ENCODE peak calls at places on chromosome 10, in nine cellular contexts. One of them, this sample, is unnamed.

GRCh38 chr10:44435196-44435595 is 50.3 kb upstream of the CXCL12 start:
- DNase-seq in caudate nucleus: no peak
- DNase-seq in foreskin fibroblast: no peak
- DNase-seq in H9: no peak
- DNase-seq in kidney glomerular epithelial cell: no peak
- DNase-seq in NCI-H1105: no peak
- DNase-seq in RCC 7860: no peak
- DNase-seq in left cardiac atrium: no peak
- DNase-seq in NCI-H1092 treated with DMSO at 0.1 percent for 48 hours: no peak
- DNase-seq in this sample: no peak

GRCh38 chr10:19749185-19749729 is 67.0 kb upstream of the PLXDC2 start:
- DNase-seq in caudate nucleus: no peak
- DNase-seq in foreskin fibroblast: peak
- DNase-seq in H9: no peak
- DNase-seq in kidney glomerular epithelial cell: peak
- DNase-seq in NCI-H1105: no peak
- DNase-seq in RCC 7860: peak
- DNase-seq in left cardiac atrium: no peak
- DNase-seq in NCI-H1092 treated with DMSO at 0.1 percent for 48 hours: no peak
- DNase-seq in this sample: no peak

GRCh38 chr10:84244651-84245270 is at the start of gene RGR:
- DNase-seq in caudate nucleus: peak
- DNase-seq in foreskin fibroblast: no peak
- DNase-seq in H9: no peak
- DNase-seq in kidney glomerular epithelial cell: no peak
- DNase-seq in NCI-H1105: no peak
- DNase-seq in RCC 7860: no peak
- DNase-seq in left cardiac atrium: peak
- DNase-seq in NCI-H1092 treated with DMSO at 0.1 percent for 48 hours: peak
- DNase-seq in this sample: no peak

GRCh38 chr10:131655101-131655849 is 245.5 kb upstream of the PPP2R2D start:
- DNase-seq in caudate nucleus: no peak
- DNase-seq in foreskin fibroblast: no peak
- DNase-seq in H9: peak
- DNase-seq in kidney glomerular epithelial cell: no peak
- DNase-seq in NCI-H1105: no peak
- DNase-seq in RCC 7860: no peak
- DNase-seq in left cardiac atrium: no peak
- DNase-seq in NCI-H1092 treated with DMSO at 0.1 percent for 48 hours: no peak
- DNase-seq in this sample: no peak

GRCh38 chr10:59905735-59906416 is 480 bp downstream of the CCDC6 start:
- DNase-seq in caudate nucleus: no peak
- DNase-seq in foreskin fibroblast: no peak
- DNase-seq in H9: no peak
- DNase-seq in kidney glomerular epithelial cell: peak
- DNase-seq in NCI-H1105: no peak
- DNase-seq in RCC 7860: no peak
- DNase-seq in left cardiac atrium: peak
- DNase-seq in NCI-H1092 treated with DMSO at 0.1 percent for 48 hours: no peak
- DNase-seq in this sample: no peak

GRCh38 chr10:69715899-69716606 is 85.7 kb upstream of the COL13A1 start:
- DNase-seq in caudate nucleus: no peak
- DNase-seq in foreskin fibroblast: no peak
- DNase-seq in H9: no peak
- DNase-seq in kidney glomerular epithelial cell: no peak
- DNase-seq in NCI-H1105: no peak
- DNase-seq in RCC 7860: no peak
- DNase-seq in left cardiac atrium: no peak
- DNase-seq in NCI-H1092 treated with DMSO at 0.1 percent for 48 hours: no peak
- DNase-seq in this sample: no peak

GRCh38 chr10:127196227-127196954 is at the start of gene INSYN2A:
- DNase-seq in caudate nucleus: peak
- DNase-seq in foreskin fibroblast: peak
- DNase-seq in H9: peak
- DNase-seq in kidney glomerular epithelial cell: no peak
- DNase-seq in NCI-H1105: no peak
- DNase-seq in RCC 7860: no peak
- DNase-seq in left cardiac atrium: peak
- DNase-seq in NCI-H1092 treated with DMSO at 0.1 percent for 48 hours: peak
- DNase-seq in this sample: no peak

GRCh38 chr10:46545861-46546590 is 10.4 kb downstream of the GPRIN2 start:
- DNase-seq in caudate nucleus: no peak
- DNase-seq in foreskin fibroblast: no peak
- DNase-seq in H9: peak
- DNase-seq in kidney glomerular epithelial cell: no peak
- DNase-seq in NCI-H1105: no peak
- DNase-seq in RCC 7860: no peak
- DNase-seq in left cardiac atrium: peak
- DNase-seq in NCI-H1092 treated with DMSO at 0.1 percent for 48 hours: no peak
- DNase-seq in this sample: no peak

GRCh38 chr10:44306762-44307161 is 78.1 kb downstream of the CXCL12 start:
- DNase-seq in caudate nucleus: no peak
- DNase-seq in foreskin fibroblast: peak
- DNase-seq in H9: no peak
- DNase-seq in kidney glomerular epithelial cell: no peak
- DNase-seq in NCI-H1105: no peak
- DNase-seq in RCC 7860: no peak
- DNase-seq in left cardiac atrium: no peak
- DNase-seq in NCI-H1092 treated with DMSO at 0.1 percent for 48 hours: no peak
- DNase-seq in this sample: no peak

GRCh38 chr10:43263551-43264323 is 3.1 kb downstream of the RASGEF1A start:
- DNase-seq in caudate nucleus: no peak
- DNase-seq in foreskin fibroblast: no peak
- DNase-seq in H9: peak
- DNase-seq in kidney glomerular epithelial cell: no peak
- DNase-seq in NCI-H1105: no peak
- DNase-seq in RCC 7860: no peak
- DNase-seq in left cardiac atrium: no peak
- DNase-seq in NCI-H1092 treated with DMSO at 0.1 percent for 48 hours: no peak
- DNase-seq in this sample: no peak

GRCh38 chr10:62433181-62433692 is 59.1 kb downstream of the ZNF365 start:
- DNase-seq in caudate nucleus: no peak
- DNase-seq in foreskin fibroblast: peak
- DNase-seq in H9: no peak
- DNase-seq in kidney glomerular epithelial cell: peak
- DNase-seq in NCI-H1105: no peak
- DNase-seq in RCC 7860: peak
- DNase-seq in left cardiac atrium: peak
- DNase-seq in NCI-H1092 treated with DMSO at 0.1 percent for 48 hours: no peak
- DNase-seq in this sample: no peak

GRCh38 chr10:119807960-119808697 is 64.5 kb downstream of the MCMBP start:
- DNase-seq in caudate nucleus: no peak
- DNase-seq in foreskin fibroblast: peak
- DNase-seq in H9: no peak
- DNase-seq in kidney glomerular epithelial cell: no peak
- DNase-seq in NCI-H1105: no peak
- DNase-seq in RCC 7860: peak
- DNase-seq in left cardiac atrium: no peak
- DNase-seq in NCI-H1092 treated with DMSO at 0.1 percent for 48 hours: peak
- DNase-seq in this sample: no peak

GRCh38 chr10:89609730-89610393 is 35.2 kb downstream of the PANK1 start:
- DNase-seq in caudate nucleus: no peak
- DNase-seq in foreskin fibroblast: no peak
- DNase-seq in H9: no peak
- DNase-seq in kidney glomerular epithelial cell: no peak
- DNase-seq in NCI-H1105: no peak
- DNase-seq in RCC 7860: no peak
- DNase-seq in left cardiac atrium: no peak
- DNase-seq in NCI-H1092 treated with DMSO at 0.1 percent for 48 hours: no peak
- DNase-seq in this sample: no peak

GRCh38 chr10:84706875-84707274 is 378.5 kb downstream of the CCSER2 start:
- DNase-seq in caudate nucleus: no peak
- DNase-seq in foreskin fibroblast: no peak
- DNase-seq in H9: no peak
- DNase-seq in kidney glomerular epithelial cell: peak
- DNase-seq in NCI-H1105: no peak
- DNase-seq in RCC 7860: no peak
- DNase-seq in left cardiac atrium: no peak
- DNase-seq in NCI-H1092 treated with DMSO at 0.1 percent for 48 hours: no peak
- DNase-seq in this sample: no peak

GRCh38 chr10:47354162-47354561 is 6.0 kb downstream of the RBP3 start:
- DNase-seq in caudate nucleus: no peak
- DNase-seq in foreskin fibroblast: peak
- DNase-seq in H9: no peak
- DNase-seq in kidney glomerular epithelial cell: no peak
- DNase-seq in NCI-H1105: no peak
- DNase-seq in RCC 7860: peak
- DNase-seq in left cardiac atrium: no peak
- DNase-seq in NCI-H1092 treated with DMSO at 0.1 percent for 48 hours: no peak
- DNase-seq in this sample: no peak

GRCh38 chr10:118449521-118449920 is 107.4 kb upstream of the FAM204A start:
- DNase-seq in caudate nucleus: no peak
- DNase-seq in foreskin fibroblast: no peak
- DNase-seq in H9: peak
- DNase-seq in kidney glomerular epithelial cell: no peak
- DNase-seq in NCI-H1105: no peak
- DNase-seq in RCC 7860: no peak
- DNase-seq in left cardiac atrium: no peak
- DNase-seq in NCI-H1092 treated with DMSO at 0.1 percent for 48 hours: no peak
- DNase-seq in this sample: no peak

GRCh38 chr10:18542832-18543231 is 108.6 kb downstream of the NSUN6 start:
- DNase-seq in caudate nucleus: no peak
- DNase-seq in foreskin fibroblast: peak
- DNase-seq in H9: no peak
- DNase-seq in kidney glomerular epithelial cell: peak
- DNase-seq in NCI-H1105: no peak
- DNase-seq in RCC 7860: peak
- DNase-seq in left cardiac atrium: no peak
- DNase-seq in NCI-H1092 treated with DMSO at 0.1 percent for 48 hours: no peak
- DNase-seq in this sample: no peak

GRCh38 chr10:58952747-58953466 is 223.5 kb upstream of the PHYHIPL start:
- DNase-seq in caudate nucleus: peak
- DNase-seq in foreskin fibroblast: peak
- DNase-seq in H9: no peak
- DNase-seq in kidney glomerular epithelial cell: peak
- DNase-seq in NCI-H1105: no peak
- DNase-seq in RCC 7860: peak
- DNase-seq in left cardiac atrium: peak
- DNase-seq in NCI-H1092 treated with DMSO at 0.1 percent for 48 hours: peak
- DNase-seq in this sample: no peak

This sample was measured in NCI-H1436 treated with DMSO at 0.1 percent for 48 hours.